ENCODE peak calls at places on chromosome 6, in nine cellular contexts. I, Z, K, H, L, Q, F, B and J are unnamed samples.
A peak's percentile ranks its signal among the peaks of the same experiment; 100 is the strongest.

GRCh38 chr6:113190170-113190569 is 667.0 kb upstream of the MARCKS start:
- DNase-seq in I (peak; percentile 18), Z (no peak), K (no peak), H (no peak), L (no peak), Q (peak; percentile 15), F (peak; percentile 8), B (peak; percentile 10), J (no peak)

GRCh38 chr6:30763618-30764489 is 19.5 kb upstream of the IER3 start:
- DNase-seq in I (no peak), Z (no peak), K (no peak), H (no peak), L (no peak), Q (peak; percentile 72), F (no peak), B (no peak), J (peak; percentile 56)

GRCh38 chr6:40427196-40427595 is 160.0 kb downstream of the LRFN2 start:
- DNase-seq in I (no peak), Z (no peak), K (no peak), H (no peak), L (no peak), Q (no peak), F (no peak), B (no peak), J (no peak)

GRCh38 chr6:136710877-136711552 is 81.3 kb downstream of the MAP3K5 start:
- DNase-seq in I (no peak), Z (no peak), K (no peak), H (no peak), L (no peak), Q (no peak), F (no peak), B (peak; percentile 22), J (no peak)

GRCh38 chr6:114816678-114817077 is 473.9 kb upstream of the HS3ST5 start:
- DNase-seq in I (no peak), Z (no peak), K (no peak), H (no peak), L (no peak), Q (no peak), F (no peak), B (no peak), J (no peak)

GRCh38 chr6:11494786-11495564 is 42.6 kb upstream of the TMEM170B start:
- DNase-seq in I (no peak), Z (no peak), K (no peak), H (no peak), L (no peak), Q (peak; percentile 25), F (no peak), B (no peak), J (no peak)

GRCh38 chr6:152313542-152314482 is 323.4 kb downstream of the SYNE1 start:
- DNase-seq in I (no peak), Z (no peak), K (no peak), H (no peak), L (no peak), Q (no peak), F (no peak), B (peak; percentile 71), J (no peak)

GRCh38 chr6:40486576-40486975 is 100.6 kb downstream of the LRFN2 start:
- DNase-seq in I (no peak), Z (no peak), K (no peak), H (no peak), L (no peak), Q (no peak), F (no peak), B (no peak), J (no peak)

GRCh38 chr6:132401120-132401940 is at the start of gene MOXD1:
- DNase-seq in I (peak; percentile 61), Z (peak; percentile 42), K (no peak), H (peak; percentile 32), L (peak; percentile 83), Q (peak; percentile 54), F (no peak), B (no peak), J (no peak)

GRCh38 chr6:33700391-33701050 is 11.0 kb downstream of the UQCC2 start:
- DNase-seq in I (peak; percentile 78), Z (peak; percentile 65), K (peak; percentile 63), H (peak; percentile 80), L (peak; percentile 84), Q (peak; percentile 78), F (peak; percentile 65), B (peak; percentile 73), J (peak; percentile 32)

GRCh38 chr6:7727951-7728854 is 2.3 kb downstream of the BMP6 start:
- DNase-seq in I (peak; percentile 22), Z (no peak), K (no peak), H (peak; percentile 24), L (peak; percentile 77), Q (peak; percentile 4), F (no peak), B (no peak), J (no peak)

DNA sequence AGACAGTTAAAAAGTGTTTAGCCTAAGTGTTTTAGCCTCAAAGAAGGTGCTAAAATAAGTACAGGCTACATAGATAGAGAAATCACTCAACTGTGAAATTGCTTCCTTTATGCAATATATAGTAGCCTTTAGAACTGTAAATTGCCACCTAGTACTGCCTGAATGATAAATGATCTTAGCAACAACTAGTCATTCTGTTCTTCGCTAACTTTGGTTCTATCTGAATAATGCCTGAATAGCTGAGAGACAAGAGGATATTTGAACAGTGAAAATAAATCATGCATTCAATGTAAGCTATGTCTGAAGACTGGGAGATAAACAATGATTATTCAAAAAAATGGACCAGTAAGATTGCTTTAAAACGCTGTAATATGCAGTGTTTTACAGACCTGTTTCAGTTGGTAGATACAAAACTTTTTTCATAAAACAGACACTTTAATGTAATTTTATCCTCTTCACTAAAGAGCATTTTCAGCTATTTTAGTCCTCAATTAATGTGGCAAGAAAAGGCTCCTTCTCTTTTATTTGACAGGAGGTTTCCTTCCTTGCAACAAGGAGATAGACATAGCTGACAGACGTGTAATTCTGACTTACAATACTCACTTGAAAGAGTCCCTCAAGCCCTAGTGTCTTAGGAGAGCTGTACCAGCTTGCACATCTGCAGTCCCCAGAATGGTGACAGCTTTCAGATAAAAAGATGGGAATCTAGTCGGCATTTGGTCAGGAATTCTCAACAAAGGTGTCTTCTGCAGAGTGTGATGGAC is 603.5 kb upstream of the PTCHD4 start:
- DNase-seq in I (no peak), Z (no peak), K (no peak), H (no peak), L (no peak), Q (no peak), F (no peak), B (no peak), J (no peak)
- TF ChIP-seq CTCF in I (no peak), Z (no peak), K (no peak), H (no peak), L (no peak), Q (no peak), F (no peak), B (no peak), J (no peak)

GRCh38 chr6:138468320-138469015 is 30.8 kb downstream of the NHSL1 start:
- DNase-seq in I (peak; percentile 86), Z (no peak), K (no peak), H (no peak), L (no peak), Q (no peak), F (peak; percentile 13), B (peak; percentile 95), J (no peak)

GRCh38 chr6:138461647-138462046 is 37.6 kb downstream of the NHSL1 start:
- DNase-seq in I (no peak), Z (no peak), K (no peak), H (no peak), L (no peak), Q (no peak), F (no peak), B (no peak), J (no peak)

GRCh38 chr6:138464085-138464484 is 35.2 kb downstream of the NHSL1 start:
- DNase-seq in I (no peak), Z (no peak), K (no peak), H (no peak), L (no peak), Q (no peak), F (no peak), B (no peak), J (no peak)

GRCh38 chr6:138467901-138468300 is 31.4 kb downstream of the NHSL1 start:
- DNase-seq in I (peak; percentile 68), Z (no peak), K (no peak), H (no peak), L (no peak), Q (no peak), F (no peak), B (peak; percentile 86), J (no peak)

GRCh38 chr6:138465007-138465645 is 34.2 kb downstream of the NHSL1 start:
- DNase-seq in I (peak; percentile 88), Z (no peak), K (no peak), H (no peak), L (no peak), Q (no peak), F (peak; percentile 70), B (peak; percentile 100), J (peak; percentile 97)
- H3K4me3 ChIP-seq in I (peak overlapping the region; percentile 28), Z (no peak overlapping the region), K (no peak overlapping the region), H (no peak overlapping the region), L (no peak overlapping the region), Q (no peak overlapping the region), F (no peak overlapping the region), B (no peak overlapping the region), J (no peak overlapping the region)

GRCh38 chr6:45930419-45931059 is 85.1 kb downstream of the CLIC5 start:
- DNase-seq in I (peak; percentile 82), Z (peak; percentile 58), K (peak; percentile 37), H (peak; percentile 79), L (peak; percentile 83), Q (peak; percentile 79), F (peak; percentile 54), B (peak; percentile 44), J (no peak)

GRCh38 chr6:45931254-45931653 is 84.4 kb downstream of the CLIC5 start:
- DNase-seq in I (no peak), Z (no peak), K (no peak), H (no peak), L (no peak), Q (no peak), F (no peak), B (no peak), J (no peak)

GRCh38 chr6:45928721-45929305 is 86.8 kb downstream of the CLIC5 start:
- DNase-seq in I (no peak), Z (no peak), K (no peak), H (no peak), L (no peak), Q (no peak), F (no peak), B (no peak), J (no peak)

GRCh38 chr6:45929421-45930361 is 86.0 kb downstream of the CLIC5 start:
- DNase-seq in I (no peak), Z (no peak), K (no peak), H (no peak), L (no peak), Q (no peak), F (no peak), B (no peak), J (no peak)

DNA sequence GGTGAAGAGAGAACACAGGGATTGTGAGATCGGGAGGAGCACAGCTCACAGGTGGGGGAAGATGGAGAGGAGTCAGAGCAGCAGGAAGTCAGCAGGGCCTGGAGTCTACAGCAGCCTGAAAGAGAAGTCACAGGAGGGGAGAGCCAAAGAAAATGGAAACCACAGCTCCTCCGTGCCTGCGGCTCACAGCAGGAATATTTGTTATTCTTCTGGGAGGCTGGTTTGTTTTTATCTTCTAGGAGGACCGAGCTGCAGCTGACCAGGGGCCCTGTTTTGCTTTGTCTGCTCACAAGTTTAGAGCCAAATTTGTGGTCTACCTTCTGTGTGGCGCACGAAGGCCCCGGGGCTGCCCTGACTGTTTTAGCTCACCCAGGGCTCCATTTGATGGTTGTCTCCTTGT is 81.8 kb downstream of the CLIC5 start:
- DNase-seq in I (no peak), Z (no peak), K (no peak), H (no peak), L (no peak), Q (no peak), F (no peak), B (no peak), J (no peak)
- H3K27me3 ChIP-seq in I (peaks cover 25% of the 10 kb centered on the region), Z (no peaks in the 10 kb centered on the region), K (no peaks in the 10 kb centered on the region), H (no peaks in the 10 kb centered on the region), L (peaks cover 5% of the 10 kb centered on the region), Q (no peaks in the 10 kb centered on the region), F (no peaks in the 10 kb centered on the region), B (no peaks in the 10 kb centered on the region), J (peaks cover 4% of the 10 kb centered on the region)

GRCh38 chr6:131167773-131168172 is 32.5 kb downstream of the AKAP7 start:
- DNase-seq in I (peak; percentile 2), Z (no peak), K (no peak), H (no peak), L (no peak), Q (no peak), F (no peak), B (no peak), J (no peak)
- TF ChIP-seq CTCF in I (peak; percentile 43), Z (no peak), K (no peak), H (no peak), L (no peak), Q (peak; percentile 10), F (no peak), B (no peak), J (no peak)